ENCODE peak calls at places on chromosomes 6 and 20, in four cellular contexts. G is K562, H is H1, S is GM12878. O is an unnamed sample.

GRCh38 chr6:165676435-165677068 is 13.5 kb upstream of the PDE10A start:
- DNase-seq in G (peak; percentile 23), S (no peak), H (no peak), O (no peak)

GRCh38 chr6:41531591-41532582 is 14.3 kb upstream of the FOXP4 start:
- DNase-seq in H (no peak), G (no peak), S (peak; percentile 92), O (no peak)

GRCh38 chr6:164097557-164098398 is 683.3 kb downstream of the QKI start:
- DNase-seq in G (no peak), H (no peak), S (no peak), O (no peak)

GRCh38 chr6:163398104-163398503 is 16.4 kb upstream of the QKI start:
- DNase-seq in H (no peak), S (no peak), G (no peak), O (no peak)

GRCh38 chr6:43817192-43817591 is 47.2 kb downstream of the VEGFA start:
- DNase-seq in H (peak; percentile 61), G (peak; percentile 81), S (no peak), O (peak; percentile 37)

GRCh38 chr6:15336905-15337583 is 91.2 kb downstream of the JARID2 start:
- DNase-seq in G (no peak), H (no peak), S (no peak), O (no peak)

GRCh38 chr6:163710552-163710951 is 296.0 kb downstream of the QKI start:
- DNase-seq in H (no peak), G (peak; percentile 57), S (no peak), O (no peak)

GRCh38 chr20:6845141-6845540 is 77.7 kb downstream of the BMP2 start:
- DNase-seq in S (no peak), H (no peak), G (no peak), O (no peak)

GRCh38 chr20:43839793-43840199 is 74.9 kb upstream of the TOX2 start:
- DNase-seq in S (no peak), G (no peak), H (peak; percentile 6), O (no peak)
- TF ChIP-seq ZNF274 in S (no peak), G (no peak), H (no peak), O (no peak)

DNA sequence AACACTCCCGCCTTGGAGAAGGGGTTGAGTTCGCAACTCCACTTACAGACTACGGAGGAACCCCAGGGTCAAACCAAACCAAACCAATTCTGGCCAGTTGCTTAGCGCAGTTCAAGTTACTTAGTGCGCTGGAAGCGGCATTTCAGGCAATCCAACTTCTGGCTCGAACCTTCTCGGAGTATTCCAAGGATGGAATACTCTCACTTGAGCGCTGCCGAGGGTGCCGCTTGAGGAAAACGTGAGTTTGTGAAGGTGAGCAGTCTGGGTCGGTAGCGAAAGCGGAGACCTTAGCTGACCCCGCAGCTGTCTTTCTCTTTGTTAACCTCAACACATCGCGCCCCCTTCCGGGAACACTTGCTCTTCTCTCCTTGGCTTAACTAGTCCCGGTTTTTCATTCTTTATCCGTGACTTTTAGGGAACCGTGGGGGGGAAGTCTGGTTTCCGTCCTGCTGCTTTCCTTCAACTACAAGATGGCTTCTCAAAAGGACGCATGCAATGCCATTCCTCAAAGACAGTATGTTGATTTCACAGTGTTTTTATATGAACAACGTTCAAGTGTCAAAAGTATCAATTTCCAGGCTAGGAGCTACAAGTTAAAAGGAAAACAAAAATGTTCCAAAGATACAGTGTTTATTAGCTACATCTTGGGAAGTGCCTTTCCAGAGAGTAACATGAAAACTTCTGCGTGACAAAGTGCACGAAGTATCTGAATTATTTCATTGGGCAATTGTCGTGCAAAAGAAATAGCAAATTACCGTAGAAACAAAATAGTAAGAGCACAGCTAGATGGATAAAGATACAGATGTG is 742 bp upstream of the PNISR start:
- DNase-seq in G (peak; percentile 81), S (no peak), H (peak; percentile 90), O (peak; percentile 86)
- TF ChIP-seq EGR1 in G (no peak), S (no peak), H (no peak), O (peak; percentile 23)

GRCh38 chr6:27043244-27043643 is 204.3 kb upstream of the PRSS16 start:
- DNase-seq in S (no peak), G (no peak), H (no peak), O (no peak)

GRCh38 chr6:27040244-27041042 is 207.1 kb upstream of the PRSS16 start:
- DNase-seq in S (no peak), G (no peak), H (no peak), O (no peak)

GRCh38 chr6:27038498-27038897 is 209.0 kb upstream of the PRSS16 start:
- DNase-seq in G (no peak), H (no peak), S (no peak), O (no peak)
- TF ChIP-seq ZNF274 in G (no peak), H (no peak), S (no peak), O (no peak)

GRCh38 chr20:4455301-4455701 is 266.4 kb upstream of the PRND start:
- DNase-seq in G (no peak), S (no peak), H (no peak), O (peak; percentile 15)

GRCh38 chr20:4457566-4458543 is 263.9 kb upstream of the PRND start:
- DNase-seq in H (no peak), S (no peak), G (no peak), O (peak; percentile 27)

GRCh38 chr20:4453369-4453768 is 268.3 kb upstream of the PRND start:
- DNase-seq in S (no peak), G (no peak), H (no peak), O (no peak)

GRCh38 chr20:4455996-4456395 is 265.7 kb upstream of the PRND start:
- DNase-seq in G (no peak), S (no peak), H (no peak), O (no peak)

DNA sequence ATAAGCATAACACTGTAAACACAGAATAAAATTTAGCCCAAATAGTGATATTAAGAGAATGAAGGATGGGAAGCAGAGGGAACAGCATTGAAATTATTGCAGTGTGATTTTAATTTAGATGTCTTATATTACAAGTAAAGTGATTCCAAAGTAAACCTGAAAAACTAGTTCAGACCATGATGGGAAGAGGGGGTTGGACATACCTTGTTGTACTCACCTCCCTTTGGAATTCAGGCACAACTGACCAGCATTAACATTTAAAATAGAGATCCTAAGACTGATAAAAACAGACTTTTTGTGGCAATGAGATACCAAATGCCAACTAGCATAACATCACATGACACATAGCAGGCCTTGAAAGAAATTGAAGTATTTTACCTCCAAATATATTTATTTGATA is 262.6 kb upstream of the PRND start:
- DNase-seq in S (no peak), G (no peak), H (no peak), O (no peak)
- TF ChIP-seq EGR1 in S (no peak), G (no peak), H (no peak), O (no peak)

DNA sequence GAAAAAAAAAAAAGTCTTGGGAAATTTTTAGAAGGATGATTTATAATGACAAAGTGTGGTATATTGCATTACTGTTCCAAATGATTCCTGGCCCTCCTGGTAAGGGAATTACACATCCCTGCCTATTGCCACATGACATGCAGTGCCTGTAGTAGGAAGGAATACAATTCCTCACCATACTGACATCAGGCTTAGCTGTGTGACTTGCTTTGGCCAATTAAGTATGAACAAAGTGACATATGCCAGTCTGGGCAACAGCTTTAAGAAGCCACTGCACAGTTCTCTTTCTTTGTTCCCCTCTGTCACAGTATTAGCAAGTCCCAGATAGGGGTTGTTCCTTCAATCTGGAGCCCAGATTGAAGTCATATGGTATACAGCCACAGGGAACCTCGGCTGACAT is 100.5 kb downstream of the KIF13A start:
- DNase-seq in H (no peak), S (no peak), G (no peak), O (no peak)
- TF ChIP-seq ZNF274 in H (no peak), S (no peak), G (no peak), O (no peak)

DNA sequence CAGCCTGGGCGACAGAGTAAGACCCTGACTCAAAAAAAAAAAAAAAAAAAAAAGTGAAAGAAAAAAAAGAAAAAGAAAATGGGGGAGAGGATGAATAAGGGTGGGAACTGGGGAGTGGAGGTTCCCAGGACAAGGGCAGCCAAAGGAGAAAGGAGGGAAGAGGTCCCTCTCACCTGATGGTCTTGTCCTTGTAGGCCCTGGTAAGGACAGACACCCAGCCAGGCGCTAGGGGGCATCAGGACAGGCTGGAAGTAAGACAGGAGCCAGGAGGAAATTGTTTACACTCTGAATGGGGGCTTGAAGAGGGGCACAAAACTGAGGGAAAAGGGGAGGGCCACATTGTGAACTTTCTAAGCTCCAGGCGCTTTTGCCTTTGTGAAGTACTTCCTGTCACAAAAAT is 2.3 kb upstream of the ALDH5A1 start:
- DNase-seq in G (peak; percentile 41), H (no peak), S (no peak), O (no peak)
- TF ChIP-seq EGR1 in G (no peak), H (no peak), S (no peak), O (no peak)

GRCh38 chr20:9223296-9223695 is 154.4 kb downstream of the PLCB4 start:
- DNase-seq in H (no peak), G (no peak), S (no peak), O (no peak)

GRCh38 chr20:9225879-9226278 is 157.0 kb downstream of the PLCB4 start:
- DNase-seq in H (no peak), G (no peak), S (no peak), O (no peak)

GRCh38 chr20:9215539-9215938 is 146.7 kb downstream of the PLCB4 start:
- DNase-seq in H (no peak), G (no peak), S (no peak), O (peak; percentile 6)

GRCh38 chr20:9218412-9219001 is 149.6 kb downstream of the PLCB4 start:
- DNase-seq in S (no peak), H (no peak), G (peak; percentile 7), O (no peak)

DNA sequence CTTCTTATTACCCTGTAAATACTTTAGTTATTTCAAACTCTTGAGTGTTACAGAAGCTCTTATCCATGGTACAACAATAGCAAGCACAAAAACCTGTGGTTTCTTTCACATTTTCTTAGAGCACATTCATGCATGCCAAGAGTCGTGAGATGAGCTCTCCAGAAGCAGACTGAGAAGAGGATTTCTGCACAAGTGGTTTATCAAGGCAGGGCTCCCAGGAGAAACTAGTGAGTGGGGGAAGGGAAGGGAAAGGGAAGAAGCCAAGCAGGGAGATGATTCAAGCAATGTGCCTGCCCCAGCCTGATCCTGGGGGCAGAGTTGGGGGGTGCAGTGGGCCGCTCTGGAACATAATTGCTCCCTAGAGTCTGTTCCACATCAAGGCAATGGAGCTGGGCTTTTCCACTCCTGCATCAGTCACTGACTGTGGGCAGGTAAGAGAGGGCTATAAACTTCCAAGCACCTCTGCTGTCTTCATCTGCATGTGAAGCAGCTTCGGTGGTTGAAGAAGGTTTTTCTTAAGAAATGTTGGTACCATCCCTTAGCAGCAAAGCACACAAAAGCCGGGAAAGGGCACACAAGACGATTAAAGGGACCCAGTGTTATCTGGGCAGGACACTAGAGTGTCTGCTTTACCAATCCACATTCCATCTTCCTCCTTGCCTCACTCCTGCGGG is 152.1 kb downstream of the PLCB4 start:
- DNase-seq in H (no peak), S (no peak), G (no peak), O (no peak)
- TF ChIP-seq ZNF274 in H (no peak), S (no peak), G (no peak), O (no peak)

DNA sequence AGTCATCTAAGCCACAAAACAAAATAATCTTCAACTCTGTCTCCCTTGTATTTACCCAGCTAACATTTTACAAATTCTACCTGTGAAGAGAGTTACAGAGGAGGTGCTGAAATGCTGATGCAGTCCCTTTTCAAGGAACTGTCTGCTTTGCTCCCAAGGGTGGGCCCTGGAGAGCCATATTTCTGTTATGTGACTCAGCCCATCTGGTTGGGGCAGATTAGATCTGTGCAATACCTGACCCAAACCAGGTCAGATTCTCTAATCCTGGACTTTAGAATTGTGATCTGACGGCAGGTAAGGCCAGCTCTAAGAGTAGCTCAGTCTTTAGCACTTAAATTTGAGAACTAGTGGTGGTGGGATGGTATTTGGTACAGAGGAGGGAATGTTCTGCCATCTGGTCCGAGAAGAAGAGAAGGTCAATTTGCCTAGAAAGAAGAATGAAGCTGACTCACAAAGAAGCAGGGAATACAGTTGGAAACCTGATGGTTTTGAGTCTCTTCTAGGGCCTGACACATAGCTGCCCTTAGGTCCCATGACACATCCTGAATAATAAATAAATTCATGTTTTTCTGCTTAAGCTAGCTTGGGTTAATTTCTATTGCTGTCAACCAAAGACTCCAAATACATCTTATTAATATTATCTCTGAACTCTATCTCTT is 8.1 kb downstream of the ZNF311 start:
- DNase-seq in G (peak; percentile 78), S (no peak), H (no peak), O (no peak)
- TF ChIP-seq EGR1 in G (no peak), S (no peak), H (no peak), O (no peak)